ENCODE peak calls at places on chromosome X, in four cellular contexts. One of them, this sample, is unnamed.

GRCh38 chrX:47143894-47144625 is 442 bp downstream of the NDUFB11 start:
- DNase-seq in ELR: peak; percentile 58
- DNase-seq in endothelial cell: peak; percentile 8
- DNase-seq in AG09309: no peak
- DNase-seq in this sample: no peak

GRCh38 chrX:148133099-148133725 is 152.1 kb downstream of the FMR1NB start:
- DNase-seq in ELR: no peak
- DNase-seq in endothelial cell: no peak
- DNase-seq in AG09309: no peak
- DNase-seq in this sample: peak; percentile 36

GRCh38 chrX:131792789-131793462 is 230.2 kb upstream of the STK26 start:
- DNase-seq in ELR: peak; percentile 72
- DNase-seq in endothelial cell: peak; percentile 4
- DNase-seq in AG09309: peak; percentile 88
- DNase-seq in this sample: peak; percentile 91

GRCh38 chrX:136395271-136395670 is 92.5 kb upstream of the BRS3 start:
- DNase-seq in ELR: peak; percentile 59
- DNase-seq in endothelial cell: no peak
- DNase-seq in AG09309: no peak
- DNase-seq in this sample: no peak

GRCh38 chrX:644304-645023 is 13.9 kb downstream of the SHOX start:
- DNase-seq in ELR: no peak
- DNase-seq in endothelial cell: no peak
- DNase-seq in AG09309: no peak
- DNase-seq in this sample: peak; percentile 48

GRCh38 chrX:130696542-130696941 is 206.5 kb downstream of the ENOX2 start:
- DNase-seq in ELR: no peak
- DNase-seq in endothelial cell: no peak
- DNase-seq in AG09309: no peak
- DNase-seq in this sample: no peak

GRCh38 chrX:70454441-70455365 is 10.1 kb downstream of the DLG3 start:
- DNase-seq in ELR: peak; percentile 52
- DNase-seq in endothelial cell: peak; percentile 73
- DNase-seq in AG09309: no peak
- DNase-seq in this sample: peak; percentile 90

GRCh38 chrX:9790866-9791265 is 4.6 kb downstream of the SHROOM2 start:
- DNase-seq in ELR: peak; percentile 10
- DNase-seq in endothelial cell: no peak
- DNase-seq in AG09309: no peak
- DNase-seq in this sample: no peak

GRCh38 chrX:133215747-133216146 is 2.4 kb downstream of the TFDP3 start:
- DNase-seq in ELR: no peak
- DNase-seq in endothelial cell: peak; percentile 12
- DNase-seq in AG09309: no peak
- DNase-seq in this sample: no peak